ENCODE peak calls at places on chromosomes 7 and 10, in nine cellular contexts. J is PC-3; D is AG10803; N is Peyer's patch; E is omental fat pad; T is Calu3; H is WERI-Rb-1; Z is stimulated activated CD4-positive, alpha-beta T cell treated with anti-CD3 and anti-CD28 coated beads, Interleukin-1b, Interleukin-23, amount 100 ng/mL, for 24 hours; A is fibroblast of mammary gland. W is an unnamed sample.

GRCh38 chr10:49149881-49150280 is 16.1 kb upstream of the FAM170B start:
- DNase-seq in J (no peak), D (no peak), N (no peak), E (no peak), T (no peak), H (no peak), Z (no peak), A (no peak), W (no peak)

GRCh38 chr7:88106430-88106829 is 113.4 kb downstream of the SRI start:
- DNase-seq in J (no peak), D (no peak), N (no peak), E (no peak), T (no peak), H (no peak), Z (no peak), A (no peak), W (no peak)

GRCh38 chr7:91759205-91759863 is 121.2 kb downstream of the MTERF1 start:
- DNase-seq in J (peak), D (no peak), N (peak), E (no peak), T (peak), H (no peak), Z (no peak), A (peak), W (no peak)

GRCh38 chr10:75887981-75888380 is 456.6 kb downstream of the LRMDA start:
- DNase-seq in J (no peak), D (no peak), N (no peak), E (no peak), T (no peak), H (no peak), Z (no peak), A (no peak), W (no peak)

GRCh38 chr7:121513105-121513504 is 117.0 kb upstream of the FAM3C start:
- DNase-seq in J (no peak), D (no peak), N (no peak), E (no peak), T (no peak), H (no peak), Z (no peak), A (no peak), W (no peak)

GRCh38 chr7:158487546-158488224 is 99.9 kb downstream of the PTPRN2 start:
- DNase-seq in J (no peak), D (no peak), N (no peak), E (no peak), T (no peak), H (no peak), Z (no peak), A (no peak), W (no peak)

GRCh38 chr10:97765201-97765600 is 6.6 kb downstream of the SFRP5 start:
- DNase-seq in J (no peak), D (no peak), N (no peak), E (no peak), T (no peak), H (peak), Z (no peak), A (no peak), W (no peak)

GRCh38 chr7:121337398-121337797 is 8.6 kb downstream of the WNT16 start:
- DNase-seq in J (peak), D (peak), N (no peak), E (no peak), T (peak), H (peak), Z (no peak), A (no peak), W (no peak)

GRCh38 chr10:133608855-133609254 is 17.7 kb downstream of the FRG2B start:
- DNase-seq in J (peak), D (peak), N (no peak), E (no peak), T (peak), H (no peak), Z (no peak), A (peak), W (no peak)

GRCh38 chr10:132648072-132648855 is 110.7 kb downstream of the INPP5A start:
- DNase-seq in J (no peak), D (no peak), N (peak), E (no peak), T (no peak), H (no peak), Z (no peak), A (no peak), W (no peak)

GRCh38 chr10:16470747-16471146 is 33.9 kb downstream of the PTER start:
- DNase-seq in J (no peak), D (no peak), N (no peak), E (no peak), T (no peak), H (no peak), Z (peak), A (no peak), W (peak)

GRCh38 chr7:113267271-113267670 is 148.9 kb upstream of the SMIM30 start:
- DNase-seq in J (peak), D (peak), N (no peak), E (no peak), T (no peak), H (no peak), Z (no peak), A (peak), W (no peak)

GRCh38 chr10:86585037-86585725 is 63.6 kb upstream of the WAPL start:
- DNase-seq in J (peak), D (peak), N (peak), E (peak), T (peak), H (peak), Z (peak), A (peak), W (peak)

GRCh38 chr7:151924508-151924907 is 31.7 kb upstream of the GALNTL5 start:
- DNase-seq in J (no peak), D (no peak), N (peak), E (no peak), T (no peak), H (no peak), Z (no peak), A (no peak), W (no peak)

GRCh38 chr10:111475720-111476119 is 398.9 kb downstream of the ADRA2A start:
- DNase-seq in J (no peak), D (peak), N (no peak), E (no peak), T (no peak), H (no peak), Z (no peak), A (peak), W (no peak)

GRCh38 chr10:90859321-90859751 is 1.5 kb upstream of the HTR7 start:
- DNase-seq in J (peak), D (peak), N (no peak), E (no peak), T (no peak), H (no peak), Z (no peak), A (peak), W (no peak)

GRCh38 chr7:50371551-50372021 is 67.1 kb downstream of the IKZF1 start:
- DNase-seq in J (no peak), D (no peak), N (no peak), E (no peak), T (no peak), H (no peak), Z (no peak), A (no peak), W (no peak)

GRCh38 chr10:119803264-119803663 is 69.4 kb downstream of the MCMBP start:
- DNase-seq in J (peak), D (peak), N (no peak), E (no peak), T (no peak), H (no peak), Z (no peak), A (peak), W (no peak)